ENCODE peak calls at places on chromosomes 1 and 21, in five cellular contexts. One of them, this sample, is unnamed.

GRCh38 chr1:116990612-116991151 is 10.9 kb upstream of the CD101 start:
- DNase-seq in SK-N-MC: no peak
- DNase-seq in K562: no peak
- DNase-seq in GM23338: no peak
- DNase-seq in HL-60: peak; percentile 93
- DNase-seq in this sample: no peak

GRCh38 chr1:230752407-230752806 is 5.2 kb downstream of the CAPN9 start:
- DNase-seq in HL-60: no peak
- DNase-seq in GM23338: peak; percentile 75
- DNase-seq in K562: no peak
- DNase-seq in SK-N-MC: no peak
- DNase-seq in this sample: peak; percentile 67

GRCh38 chr1:11918779-11919519 is 7.3 kb downstream of the KIAA2013 start:
- DNase-seq in GM23338: no peak
- DNase-seq in HL-60: no peak
- DNase-seq in K562: no peak
- DNase-seq in SK-N-MC: no peak
- DNase-seq in this sample: no peak

GRCh38 chr1:16224472-16224871 is 12.0 kb upstream of the ARHGEF19 start:
- DNase-seq in K562: no peak
- DNase-seq in HL-60: no peak
- DNase-seq in GM23338: no peak
- DNase-seq in SK-N-MC: no peak
- DNase-seq in this sample: no peak

GRCh38 chr1:29831500-29832117 is 595.3 kb downstream of the PTPRU start:
- DNase-seq in GM23338: no peak
- DNase-seq in K562: no peak
- DNase-seq in HL-60: no peak
- DNase-seq in SK-N-MC: no peak
- DNase-seq in this sample: no peak

GRCh38 chr1:176789571-176790090 is 326.7 kb downstream of the PAPPA2 start:
- DNase-seq in K562: no peak
- DNase-seq in GM23338: no peak
- DNase-seq in HL-60: no peak
- DNase-seq in SK-N-MC: no peak
- DNase-seq in this sample: no peak

GRCh38 chr1:41662061-41662655 is 177.7 kb upstream of the EDN2 start:
- DNase-seq in GM23338: peak; percentile 64
- DNase-seq in HL-60: no peak
- DNase-seq in K562: no peak
- DNase-seq in SK-N-MC: no peak
- DNase-seq in this sample: peak; percentile 89

GRCh38 chr1:113835686-113836290 is 23.5 kb upstream of the RSBN1 start:
- DNase-seq in HL-60: no peak
- DNase-seq in K562: peak; percentile 33
- DNase-seq in SK-N-MC: no peak
- DNase-seq in GM23338: peak; percentile 57
- DNase-seq in this sample: no peak

GRCh38 chr1:27382950-27383627 is at the start of gene CD164L2:
- DNase-seq in GM23338: peak; percentile 91
- DNase-seq in SK-N-MC: no peak
- DNase-seq in K562: peak; percentile 99
- DNase-seq in HL-60: no peak
- DNase-seq in this sample: peak; percentile 83

GRCh38 chr1:243646841-243647240 is 203.2 kb downstream of the AKT3 start:
- DNase-seq in SK-N-MC: no peak
- DNase-seq in HL-60: no peak
- DNase-seq in GM23338: no peak
- DNase-seq in K562: no peak
- DNase-seq in this sample: no peak

GRCh38 chr1:31868862-31869261 is 53.0 kb upstream of the SPOCD1 start:
- DNase-seq in HL-60: no peak
- DNase-seq in GM23338: no peak
- DNase-seq in SK-N-MC: no peak
- DNase-seq in K562: no peak
- DNase-seq in this sample: no peak

GRCh38 chr1:3323021-3323790 is 131.3 kb upstream of the ARHGEF16 start:
- DNase-seq in GM23338: no peak
- DNase-seq in K562: no peak
- DNase-seq in HL-60: no peak
- DNase-seq in SK-N-MC: no peak
- DNase-seq in this sample: no peak

GRCh38 chr21:34606621-34607020 is 8.3 kb downstream of the RCAN1 start:
- DNase-seq in K562: no peak
- DNase-seq in HL-60: no peak
- DNase-seq in SK-N-MC: no peak
- DNase-seq in GM23338: no peak
- DNase-seq in this sample: no peak

GRCh38 chr1:224852901-224853568 is 76.4 kb upstream of the DNAH14 start:
- DNase-seq in HL-60: peak; percentile 11
- DNase-seq in GM23338: peak; percentile 67
- DNase-seq in K562: peak; percentile 59
- DNase-seq in SK-N-MC: peak; percentile 63
- DNase-seq in this sample: no peak

GRCh38 chr21:41610042-41610839 is 102.3 kb upstream of the TMPRSS2 start:
- DNase-seq in HL-60: peak; percentile 18
- DNase-seq in SK-N-MC: no peak
- DNase-seq in K562: peak; percentile 73
- DNase-seq in GM23338: peak; percentile 87
- DNase-seq in this sample: no peak

GRCh38 chr1:201709564-201710295 is 119.2 kb upstream of the IPO9 start:
- DNase-seq in GM23338: peak; percentile 87
- DNase-seq in SK-N-MC: no peak
- DNase-seq in HL-60: no peak
- DNase-seq in K562: peak; percentile 88
- DNase-seq in this sample: peak; percentile 89

GRCh38 chr21:43311303-43311817 is 115.6 kb downstream of the SIK1 start:
- DNase-seq in SK-N-MC: no peak
- DNase-seq in GM23338: no peak
- DNase-seq in HL-60: no peak
- DNase-seq in K562: no peak
- DNase-seq in this sample: no peak

GRCh38 chr1:224182057-224182865 is 779 bp upstream of the DEGS1 start:
- DNase-seq in K562: no peak
- DNase-seq in SK-N-MC: no peak
- DNase-seq in HL-60: no peak
- DNase-seq in GM23338: no peak
- DNase-seq in this sample: peak; percentile 80

GRCh38 chr1:22105611-22106207 is 37.2 kb downstream of the WNT4 start:
- DNase-seq in SK-N-MC: peak; percentile 28
- DNase-seq in HL-60: peak; percentile 32
- DNase-seq in K562: peak; percentile 73
- DNase-seq in GM23338: peak; percentile 85
- DNase-seq in this sample: no peak

GRCh38 chr1:147549526-147549925 is 8.2 kb downstream of the BCL9 start:
- DNase-seq in SK-N-MC: no peak
- DNase-seq in GM23338: no peak
- DNase-seq in HL-60: no peak
- DNase-seq in K562: no peak
- DNase-seq in this sample: no peak

GRCh38 chr21:44934797-44935532 is 4.9 kb upstream of the SLX9 start:
- DNase-seq in SK-N-MC: no peak
- DNase-seq in HL-60: no peak
- DNase-seq in K562: no peak
- DNase-seq in GM23338: no peak
- DNase-seq in this sample: peak; percentile 75

GRCh38 chr1:85587846-85588245 is 7.3 kb downstream of the CCN1 start:
- DNase-seq in K562: no peak
- DNase-seq in SK-N-MC: no peak
- DNase-seq in HL-60: no peak
- DNase-seq in GM23338: no peak
- DNase-seq in this sample: no peak

GRCh38 chr1:6260433-6260934 is 414 bp downstream of the GPR153 start:
- DNase-seq in K562: peak; percentile 81
- DNase-seq in HL-60: no peak
- DNase-seq in GM23338: peak; percentile 66
- DNase-seq in SK-N-MC: no peak
- DNase-seq in this sample: no peak

GRCh38 chr1:8423134-8423701 is 105.3 kb downstream of the SLC45A1 start:
- DNase-seq in HL-60: no peak
- DNase-seq in GM23338: peak; percentile 30
- DNase-seq in K562: no peak
- DNase-seq in SK-N-MC: no peak
- DNase-seq in this sample: peak; percentile 88

GRCh38 chr1:57867001-57867400 is 443.1 kb upstream of the DAB1 start:
- DNase-seq in SK-N-MC: no peak
- DNase-seq in GM23338: no peak
- DNase-seq in HL-60: no peak
- DNase-seq in K562: no peak
- DNase-seq in this sample: no peak
- H3K27ac ChIP-seq in SK-N-MC: no peak overlapping the region
- H3K27ac ChIP-seq in GM23338: no peak overlapping the region
- H3K27ac ChIP-seq in HL-60: no peak overlapping the region
- H3K27ac ChIP-seq in K562: no peak overlapping the region
- H3K27ac ChIP-seq in this sample: no peak overlapping the region

GRCh38 chr1:155195201-155196102 is 12.2 kb downstream of the THBS3 start:
- DNase-seq in K562: peak; percentile 65
- DNase-seq in SK-N-MC: no peak
- DNase-seq in HL-60: no peak
- DNase-seq in GM23338: peak; percentile 55
- DNase-seq in this sample: no peak

GRCh38 chr1:155196893-155197638 is 10.6 kb downstream of the THBS3 start:
- DNase-seq in K562: no peak
- DNase-seq in HL-60: no peak
- DNase-seq in GM23338: no peak
- DNase-seq in SK-N-MC: no peak
- DNase-seq in this sample: no peak

GRCh38 chr1:155197901-155198546 is 9.7 kb downstream of the THBS3 start:
- DNase-seq in SK-N-MC: no peak
- DNase-seq in K562: no peak
- DNase-seq in HL-60: no peak
- DNase-seq in GM23338: no peak
- DNase-seq in this sample: no peak

GRCh38 chr1:155198547-155198906 is 9.2 kb downstream of the THBS3 start:
- DNase-seq in HL-60: no peak
- DNase-seq in SK-N-MC: no peak
- DNase-seq in K562: no peak
- DNase-seq in GM23338: no peak
- DNase-seq in this sample: no peak

DNA sequence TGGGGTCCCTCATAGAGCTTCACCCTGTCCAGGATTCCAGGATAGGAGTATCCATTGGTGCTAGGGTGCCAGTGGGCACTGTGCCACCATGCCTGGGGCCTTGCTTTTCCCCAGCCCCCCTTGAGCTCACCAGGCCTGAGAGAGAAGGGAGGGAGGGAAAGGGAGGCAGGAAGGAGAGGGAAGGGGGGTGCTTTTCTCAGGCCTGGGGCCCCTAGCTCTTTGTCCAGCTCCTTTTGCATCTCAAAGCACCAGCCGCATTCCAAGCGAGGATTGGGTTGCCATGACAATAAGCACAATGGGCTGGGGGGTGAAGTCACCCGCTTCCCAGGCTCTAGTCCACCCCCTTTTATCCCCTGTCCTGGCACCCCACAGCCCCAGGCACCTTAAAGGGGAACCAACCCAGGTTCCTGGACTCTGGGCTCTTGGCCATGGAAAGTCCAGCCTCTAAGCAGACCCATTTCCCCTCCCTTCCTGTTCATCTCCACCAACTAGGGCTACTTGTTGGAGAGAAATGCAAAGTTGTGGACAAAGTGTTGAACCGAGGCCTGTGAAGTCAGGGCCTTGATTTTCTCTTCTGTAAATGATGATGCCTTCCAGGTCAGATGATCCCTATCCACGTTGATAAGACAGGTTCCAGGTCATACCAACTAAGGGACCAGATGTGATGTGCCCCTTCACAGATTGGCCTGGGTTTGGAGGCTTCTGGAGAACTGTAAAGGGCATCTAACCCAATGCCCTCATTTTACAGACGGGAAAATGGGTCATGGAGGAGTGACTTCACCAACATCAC is 11.4 kb downstream of the THBS3 start:
- DNase-seq in K562: no peak
- DNase-seq in GM23338: peak; percentile 99
- DNase-seq in HL-60: no peak
- DNase-seq in SK-N-MC: no peak
- DNase-seq in this sample: no peak
- TF ChIP-seq POLR2AphosphoS5 in K562: no peak
- TF ChIP-seq POLR2AphosphoS5 in GM23338: peak; percentile 68
- TF ChIP-seq POLR2AphosphoS5 in HL-60: no peak
- TF ChIP-seq POLR2AphosphoS5 in SK-N-MC: peak; percentile 1
- TF ChIP-seq POLR2AphosphoS5 in this sample: no peak

GRCh38 chr1:207919523-207920210 is 8.7 kb upstream of the CD34 start:
- DNase-seq in K562: no peak
- DNase-seq in HL-60: no peak
- DNase-seq in SK-N-MC: no peak
- DNase-seq in GM23338: no peak
- DNase-seq in this sample: no peak

GRCh38 chr1:207918571-207918970 is 7.6 kb upstream of the CD34 start:
- DNase-seq in SK-N-MC: no peak
- DNase-seq in GM23338: no peak
- DNase-seq in K562: no peak
- DNase-seq in HL-60: no peak
- DNase-seq in this sample: no peak

GRCh38 chr1:207920481-207921050 is 9.6 kb upstream of the CD34 start:
- DNase-seq in SK-N-MC: no peak
- DNase-seq in GM23338: no peak
- DNase-seq in HL-60: no peak
- DNase-seq in K562: no peak
- DNase-seq in this sample: no peak

GRCh38 chr1:207917086-207917485 is 6.2 kb upstream of the CD34 start:
- DNase-seq in HL-60: no peak
- DNase-seq in GM23338: no peak
- DNase-seq in SK-N-MC: no peak
- DNase-seq in K562: no peak
- DNase-seq in this sample: no peak

GRCh38 chr1:207918016-207918415 is 7.1 kb upstream of the CD34 start:
- DNase-seq in HL-60: no peak
- DNase-seq in GM23338: no peak
- DNase-seq in SK-N-MC: no peak
- DNase-seq in K562: no peak
- DNase-seq in this sample: no peak
- H3K27ac ChIP-seq in HL-60: no peak overlapping the region
- H3K27ac ChIP-seq in GM23338: no peak overlapping the region
- H3K27ac ChIP-seq in SK-N-MC: no peak overlapping the region
- H3K27ac ChIP-seq in K562: no peak overlapping the region
- H3K27ac ChIP-seq in this sample: no peak overlapping the region

GRCh38 chr1:37946703-37947360 is at the start of gene INPP5B:
- DNase-seq in HL-60: peak; percentile 60
- DNase-seq in GM23338: peak; percentile 97
- DNase-seq in K562: peak; percentile 90
- DNase-seq in SK-N-MC: no peak
- DNase-seq in this sample: peak; percentile 96
- TF ChIP-seq POLR2AphosphoS5 in HL-60: peak; percentile 63
- TF ChIP-seq POLR2AphosphoS5 in GM23338: peak; percentile 57
- TF ChIP-seq POLR2AphosphoS5 in K562: no peak
- TF ChIP-seq POLR2AphosphoS5 in SK-N-MC: no peak
- TF ChIP-seq POLR2AphosphoS5 in this sample: peak; percentile 88

GRCh38 chr1:19564366-19564765 is 79.0 kb upstream of the CAPZB start:
- DNase-seq in GM23338: no peak
- DNase-seq in SK-N-MC: no peak
- DNase-seq in K562: peak; percentile 3
- DNase-seq in HL-60: no peak
- DNase-seq in this sample: no peak
- H3K27ac ChIP-seq in GM23338: no peak overlapping the region
- H3K27ac ChIP-seq in SK-N-MC: no peak overlapping the region
- H3K27ac ChIP-seq in K562: no peak overlapping the region
- H3K27ac ChIP-seq in HL-60: no peak overlapping the region
- H3K27ac ChIP-seq in this sample: no peak overlapping the region